ENCODE peak calls at places on chromosomes 7 and 10, in four cellular contexts. C, W, P and X are unnamed samples.

GRCh38 chr10:124138195-124138882 is 44.9 kb upstream of the CHST15 start:
- DNase-seq in P (peak; percentile 76), W (peak; percentile 30), C (no peak), X (peak; percentile 52)

GRCh38 chr10:113385021-113385975 is 167.6 kb upstream of the HABP2 start:
- DNase-seq in P (peak; percentile 87), W (peak; percentile 80), C (peak; percentile 12), X (peak; percentile 94)

GRCh38 chr7:54888736-54889082 is 129.7 kb upstream of the SEC61G start:
- DNase-seq in C (peak; percentile 40), P (no peak), W (no peak), X (no peak)

GRCh38 chr7:12493407-12493806 is 77.1 kb upstream of the SCIN start:
- DNase-seq in P (no peak), C (no peak), W (no peak), X (no peak)

GRCh38 chr10:43479275-43479674 is 42.4 kb downstream of the ZNF487 start:
- DNase-seq in C (no peak), W (no peak), P (no peak), X (no peak)

GRCh38 chr7:2425749-2426148 is 22.3 kb downstream of the CHST12 start:
- DNase-seq in W (no peak), C (no peak), P (no peak), X (no peak)

GRCh38 chr7:6171532-6172330 is 100.7 kb downstream of the CYTH3 start:
- DNase-seq in W (no peak), P (no peak), C (no peak), X (no peak)

GRCh38 chr7:93307131-93307660 is 75.0 kb downstream of the VPS50 start:
- DNase-seq in C (no peak), W (no peak), P (no peak), X (no peak)

GRCh38 chr7:265192-265997 is 24.6 kb upstream of the FOXL3 start:
- DNase-seq in P (no peak), W (no peak), C (no peak), X (peak; percentile 75)

GRCh38 chr7:109873296-109873695 is 1217.6 kb upstream of the LRRN3 start:
- DNase-seq in C (no peak), W (no peak), P (no peak), X (no peak)

GRCh38 chr10:107616463-107617131 is 452.1 kb upstream of the SORCS1 start:
- DNase-seq in W (no peak), P (no peak), C (no peak), X (no peak)

GRCh38 chr7:41303709-41304108 is 399.2 kb downstream of the INHBA start:
- DNase-seq in P (no peak), W (no peak), C (no peak), X (no peak)

GRCh38 chr7:11261470-11261869 is 287.8 kb downstream of the PHF14 start:
- DNase-seq in P (no peak), C (peak; percentile 79), W (no peak), X (no peak)

GRCh38 chr10:88417337-88417736 is 165.8 kb downstream of the RNLS start:
- DNase-seq in W (no peak), P (no peak), C (no peak), X (no peak)

GRCh38 chr7:16926283-16926682 is 44.5 kb upstream of the AGR3 start:
- DNase-seq in C (no peak), W (no peak), P (no peak), X (no peak)

GRCh38 chr10:20970044-20970443 is 72.9 kb upstream of the NEBL start:
- DNase-seq in C (no peak), W (no peak), P (no peak), X (no peak)

GRCh38 chr10:131198401-131198800 is 113.1 kb downstream of the TCERG1L start:
- DNase-seq in W (peak; percentile 40), C (no peak), P (no peak), X (peak; percentile 25)

GRCh38 chr10:92688927-92689662 is 660 bp upstream of the HHEX start:
- DNase-seq in W (no peak), P (no peak), C (peak; percentile 10), X (peak; percentile 86)

GRCh38 chr7:112869111-112869774 is 79.0 kb upstream of the TMEM168 start:
- DNase-seq in W (no peak), P (no peak), C (peak; percentile 11), X (no peak)

GRCh38 chr10:5584895-5585516 is 60.2 kb downstream of the CALML3 start:
- DNase-seq in P (no peak), C (no peak), W (peak; percentile 51), X (peak; percentile 82)

GRCh38 chr10:5583525-5584175 is 58.9 kb downstream of the CALML3 start:
- DNase-seq in W (peak; percentile 92), C (peak; percentile 80), P (peak; percentile 13), X (peak; percentile 95)

GRCh38 chr7:138669364-138669763 is 31.8 kb downstream of the SVOPL start:
- DNase-seq in C (no peak), P (no peak), W (no peak), X (no peak)

GRCh38 chr7:1668932-1669485 is 1.1 kb upstream of the ELFN1 start:
- DNase-seq in W (peak; percentile 61), C (peak; percentile 6), P (no peak), X (peak; percentile 69)

GRCh38 chr10:71965623-71966022 is 1.4 kb downstream of the CHST3 start:
- DNase-seq in W (no peak), C (no peak), P (no peak), X (no peak)